ENCODE peak calls at places on chromosomes 5 and 9, in eight cellular contexts. One of them, this sample, is unnamed.
A peak's percentile ranks its signal among the peaks of the same experiment; 100 is the strongest.

GRCh38 chr9:134283111-134283515 is 43.1 kb upstream of the RXRA start:
- DNase-seq in naive thymus-derived CD8-positive, alpha-beta T cell: no peak
- DNase-seq in CD8-positive, alpha-beta T cell: no peak
- DNase-seq in NCI-H1436: peak; percentile 42
- DNase-seq in mesothelial cell of epicardium: no peak
- DNase-seq in GM04503: peak; percentile 31
- DNase-seq in T-helper 9 cell: no peak
- DNase-seq in fibroblast of mammary gland: peak; percentile 65
- DNase-seq in this sample: no peak

GRCh38 chr9:115098226-115098965 is 19.6 kb downstream of the TNC start:
- DNase-seq in fibroblast of mammary gland: no peak
- DNase-seq in CD8-positive, alpha-beta T cell: no peak
- DNase-seq in naive thymus-derived CD8-positive, alpha-beta T cell: no peak
- DNase-seq in NCI-H1436: no peak
- DNase-seq in GM04503: no peak
- DNase-seq in mesothelial cell of epicardium: no peak
- DNase-seq in T-helper 9 cell: no peak
- DNase-seq in this sample: no peak

GRCh38 chr5:159449925-159450324 is 119.6 kb upstream of the IL12B start:
- DNase-seq in CD8-positive, alpha-beta T cell: no peak
- DNase-seq in T-helper 9 cell: no peak
- DNase-seq in GM04503: no peak
- DNase-seq in NCI-H1436: no peak
- DNase-seq in naive thymus-derived CD8-positive, alpha-beta T cell: no peak
- DNase-seq in fibroblast of mammary gland: peak; percentile 24
- DNase-seq in mesothelial cell of epicardium: no peak
- DNase-seq in this sample: no peak

GRCh38 chr5:87755378-87755777 is 342.6 kb upstream of the CCNH start:
- DNase-seq in T-helper 9 cell: no peak
- DNase-seq in NCI-H1436: no peak
- DNase-seq in mesothelial cell of epicardium: no peak
- DNase-seq in CD8-positive, alpha-beta T cell: no peak
- DNase-seq in GM04503: no peak
- DNase-seq in naive thymus-derived CD8-positive, alpha-beta T cell: no peak
- DNase-seq in fibroblast of mammary gland: no peak
- DNase-seq in this sample: no peak

GRCh38 chr9:70470050-70471015 is 55.9 kb upstream of the KLF9 start:
- DNase-seq in naive thymus-derived CD8-positive, alpha-beta T cell: no peak
- DNase-seq in NCI-H1436: no peak
- DNase-seq in CD8-positive, alpha-beta T cell: no peak
- DNase-seq in mesothelial cell of epicardium: no peak
- DNase-seq in T-helper 9 cell: no peak
- DNase-seq in fibroblast of mammary gland: no peak
- DNase-seq in GM04503: no peak
- DNase-seq in this sample: no peak

GRCh38 chr5:169385636-169386035 is 84.7 kb upstream of the SLIT3 start:
- DNase-seq in GM04503: no peak
- DNase-seq in naive thymus-derived CD8-positive, alpha-beta T cell: no peak
- DNase-seq in T-helper 9 cell: no peak
- DNase-seq in mesothelial cell of epicardium: no peak
- DNase-seq in NCI-H1436: no peak
- DNase-seq in fibroblast of mammary gland: no peak
- DNase-seq in CD8-positive, alpha-beta T cell: no peak
- DNase-seq in this sample: no peak

GRCh38 chr5:103033696-103034095 is 86.2 kb downstream of the GIN1 start:
- DNase-seq in GM04503: no peak
- DNase-seq in CD8-positive, alpha-beta T cell: no peak
- DNase-seq in T-helper 9 cell: no peak
- DNase-seq in fibroblast of mammary gland: no peak
- DNase-seq in naive thymus-derived CD8-positive, alpha-beta T cell: no peak
- DNase-seq in mesothelial cell of epicardium: no peak
- DNase-seq in NCI-H1436: no peak
- DNase-seq in this sample: no peak

GRCh38 chr5:180787711-180788431 is 14.7 kb downstream of the MGAT1 start:
- DNase-seq in CD8-positive, alpha-beta T cell: no peak
- DNase-seq in mesothelial cell of epicardium: no peak
- DNase-seq in GM04503: no peak
- DNase-seq in fibroblast of mammary gland: no peak
- DNase-seq in NCI-H1436: no peak
- DNase-seq in T-helper 9 cell: no peak
- DNase-seq in naive thymus-derived CD8-positive, alpha-beta T cell: no peak
- DNase-seq in this sample: no peak

GRCh38 chr9:98070704-98071103 is 14.2 kb downstream of the NANS start:
- DNase-seq in CD8-positive, alpha-beta T cell: no peak
- DNase-seq in mesothelial cell of epicardium: no peak
- DNase-seq in T-helper 9 cell: no peak
- DNase-seq in GM04503: no peak
- DNase-seq in fibroblast of mammary gland: no peak
- DNase-seq in naive thymus-derived CD8-positive, alpha-beta T cell: no peak
- DNase-seq in NCI-H1436: no peak
- DNase-seq in this sample: no peak

GRCh38 chr5:472076-472655 is 29.2 kb downstream of the EXOC3 start:
- DNase-seq in naive thymus-derived CD8-positive, alpha-beta T cell: no peak
- DNase-seq in mesothelial cell of epicardium: peak; percentile 19
- DNase-seq in CD8-positive, alpha-beta T cell: no peak
- DNase-seq in NCI-H1436: no peak
- DNase-seq in T-helper 9 cell: no peak
- DNase-seq in GM04503: no peak
- DNase-seq in fibroblast of mammary gland: peak; percentile 24
- DNase-seq in this sample: no peak

GRCh38 chr5:148957591-148958202 is 105.2 kb downstream of the SH3TC2 start:
- DNase-seq in mesothelial cell of epicardium: no peak
- DNase-seq in fibroblast of mammary gland: peak; percentile 17
- DNase-seq in CD8-positive, alpha-beta T cell: peak; percentile 55
- DNase-seq in T-helper 9 cell: peak; percentile 45
- DNase-seq in naive thymus-derived CD8-positive, alpha-beta T cell: peak; percentile 43
- DNase-seq in NCI-H1436: no peak
- DNase-seq in GM04503: no peak
- DNase-seq in this sample: no peak

GRCh38 chr5:67209141-67209771 is 12.7 kb upstream of the CD180 start:
- DNase-seq in GM04503: no peak
- DNase-seq in fibroblast of mammary gland: peak; percentile 78
- DNase-seq in mesothelial cell of epicardium: no peak
- DNase-seq in CD8-positive, alpha-beta T cell: peak; percentile 65
- DNase-seq in NCI-H1436: peak; percentile 52
- DNase-seq in naive thymus-derived CD8-positive, alpha-beta T cell: peak; percentile 76
- DNase-seq in T-helper 9 cell: peak; percentile 42
- DNase-seq in this sample: peak; percentile 80

GRCh38 chr9:99085949-99086948 is 18.7 kb upstream of the TGFBR1 start:
- DNase-seq in T-helper 9 cell: no peak
- DNase-seq in GM04503: no peak
- DNase-seq in mesothelial cell of epicardium: no peak
- DNase-seq in CD8-positive, alpha-beta T cell: no peak
- DNase-seq in fibroblast of mammary gland: peak; percentile 86
- DNase-seq in NCI-H1436: no peak
- DNase-seq in naive thymus-derived CD8-positive, alpha-beta T cell: no peak
- DNase-seq in this sample: no peak

GRCh38 chr5:10695055-10695649 is 65.9 kb downstream of the DAP start:
- DNase-seq in NCI-H1436: peak; percentile 28
- DNase-seq in GM04503: no peak
- DNase-seq in T-helper 9 cell: no peak
- DNase-seq in fibroblast of mammary gland: peak; percentile 69
- DNase-seq in CD8-positive, alpha-beta T cell: peak; percentile 11
- DNase-seq in naive thymus-derived CD8-positive, alpha-beta T cell: no peak
- DNase-seq in mesothelial cell of epicardium: no peak
- DNase-seq in this sample: no peak

GRCh38 chr9:78577507-78577906 is 280.6 kb downstream of the PSAT1 start:
- DNase-seq in naive thymus-derived CD8-positive, alpha-beta T cell: no peak
- DNase-seq in GM04503: no peak
- DNase-seq in CD8-positive, alpha-beta T cell: no peak
- DNase-seq in T-helper 9 cell: no peak
- DNase-seq in NCI-H1436: no peak
- DNase-seq in fibroblast of mammary gland: no peak
- DNase-seq in mesothelial cell of epicardium: no peak
- DNase-seq in this sample: no peak

GRCh38 chr9:124218438-124219289 is 39.1 kb upstream of the NEK6 start:
- DNase-seq in NCI-H1436: no peak
- DNase-seq in CD8-positive, alpha-beta T cell: no peak
- DNase-seq in fibroblast of mammary gland: peak; percentile 55
- DNase-seq in T-helper 9 cell: no peak
- DNase-seq in GM04503: no peak
- DNase-seq in naive thymus-derived CD8-positive, alpha-beta T cell: no peak
- DNase-seq in mesothelial cell of epicardium: no peak
- DNase-seq in this sample: peak; percentile 62

GRCh38 chr9:96383165-96383939 is at the start of gene SLC35D2:
- DNase-seq in T-helper 9 cell: no peak
- DNase-seq in CD8-positive, alpha-beta T cell: peak; percentile 11
- DNase-seq in fibroblast of mammary gland: peak; percentile 43
- DNase-seq in GM04503: no peak
- DNase-seq in NCI-H1436: no peak
- DNase-seq in naive thymus-derived CD8-positive, alpha-beta T cell: peak; percentile 25
- DNase-seq in mesothelial cell of epicardium: peak; percentile 29
- DNase-seq in this sample: peak; percentile 11

GRCh38 chr5:134100283-134101011 is 14.0 kb upstream of the TCF7 start:
- DNase-seq in naive thymus-derived CD8-positive, alpha-beta T cell: peak; percentile 75
- DNase-seq in CD8-positive, alpha-beta T cell: peak; percentile 82
- DNase-seq in mesothelial cell of epicardium: no peak
- DNase-seq in fibroblast of mammary gland: peak; percentile 51
- DNase-seq in GM04503: no peak
- DNase-seq in NCI-H1436: no peak
- DNase-seq in T-helper 9 cell: peak; percentile 72
- DNase-seq in this sample: peak; percentile 81

GRCh38 chr5:141855265-141856029 is 22.8 kb downstream of the PCDH1 start:
- DNase-seq in GM04503: no peak
- DNase-seq in fibroblast of mammary gland: no peak
- DNase-seq in CD8-positive, alpha-beta T cell: no peak
- DNase-seq in NCI-H1436: peak; percentile 79
- DNase-seq in T-helper 9 cell: no peak
- DNase-seq in naive thymus-derived CD8-positive, alpha-beta T cell: no peak
- DNase-seq in mesothelial cell of epicardium: no peak
- DNase-seq in this sample: no peak

This sample was measured in T-helper 2 cell.